ENCODE peak calls at places on chromosomes 6 and 20, in nine cellular contexts. Z is amniotic stem cell; J is Kasumi-1; Y is D341Med; O is ecto neural progenitor cell; V is NK-92 treated with Interleukin-12 subunit alpha and Interleukin-12 subunit beta, amount 100 ng/mL, for 24 hours; G is lower lobe of right lung; W is myocyte; M is CD8-positive, alpha-beta memory T cell. C is an unnamed sample.

GRCh38 chr6:33197431-33198048 is 2.9 kb downstream of the RXRB start:
- DNase-seq in V (no peak), Z (peak; percentile 32), M (no peak), W (peak; percentile 83), O (no peak), Y (peak; percentile 74), J (peak; percentile 82), G (peak; percentile 69), C (peak; percentile 40)

GRCh38 chr6:44735631-44735963 is 348.1 kb downstream of the CDC5L start:
- DNase-seq in J (no peak), O (no peak), Y (no peak), W (no peak), M (no peak), V (no peak), G (no peak), Z (no peak), C (no peak)

GRCh38 chr6:118830691-118831090 is 63.3 kb upstream of the ASF1A start:
- DNase-seq in J (no peak), G (no peak), V (no peak), Z (no peak), O (no peak), M (no peak), W (no peak), Y (no peak), C (no peak)

GRCh38 chr6:30136570-30137286 is 788 bp downstream of the TRIM40 start:
- DNase-seq in G (no peak), J (no peak), W (no peak), Z (no peak), V (no peak), O (no peak), M (no peak), Y (no peak), C (no peak)

GRCh38 chr6:157401734-157402338 is 20.8 kb downstream of the ZDHHC14 start:
- DNase-seq in M (no peak), Y (no peak), W (no peak), O (no peak), V (no peak), J (no peak), Z (no peak), G (no peak), C (no peak)

GRCh38 chr6:33716379-33716778 is 4.9 kb upstream of the UQCC2 start:
- DNase-seq in W (no peak), Z (no peak), O (no peak), J (no peak), M (no peak), Y (no peak), G (peak; percentile 40), V (no peak), C (no peak)

GRCh38 chr20:46161921-46162320 is 43.8 kb downstream of the CD40 start:
- DNase-seq in W (no peak), J (no peak), O (no peak), V (no peak), G (no peak), M (no peak), Y (no peak), Z (no peak), C (no peak)

GRCh38 chr6:140319209-140319608 is 944.8 kb upstream of the CITED2 start:
- DNase-seq in O (no peak), Z (no peak), W (peak; percentile 5), G (no peak), Y (no peak), M (no peak), J (no peak), V (no peak), C (no peak)

GRCh38 chr6:49205526-49205925 is 257.5 kb downstream of the MMUT start:
- DNase-seq in J (no peak), Z (no peak), Y (no peak), M (no peak), G (no peak), V (no peak), O (no peak), W (no peak), C (no peak)

GRCh38 chr6:35049346-35049745 is 91.8 kb downstream of the TCP11 start:
- DNase-seq in O (no peak), Z (no peak), V (no peak), M (no peak), W (no peak), J (no peak), Y (no peak), G (no peak), C (no peak)

GRCh38 chr20:14538433-14538832 is 201.0 kb upstream of the FLRT3 start:
- DNase-seq in V (no peak), J (no peak), O (no peak), M (no peak), Y (no peak), G (no peak), Z (no peak), W (no peak), C (no peak)

GRCh38 chr6:71420693-71421328 is 132.2 kb downstream of the OGFRL1 start:
- DNase-seq in J (no peak), V (no peak), Y (peak; percentile 76), G (peak; percentile 95), Z (peak; percentile 96), W (peak; percentile 98), O (peak; percentile 95), M (no peak), C (peak; percentile 91)

GRCh38 chr6:122025104-122025503 is 374.3 kb upstream of the HSF2 start:
- DNase-seq in Y (no peak), G (no peak), M (no peak), W (no peak), O (no peak), J (no peak), V (no peak), Z (no peak), C (no peak)

GRCh38 chr6:7974932-7975763 is 64.6 kb upstream of the TXNDC5 start:
- DNase-seq in M (no peak), Y (no peak), V (no peak), G (peak; percentile 59), J (no peak), W (peak; percentile 91), Z (no peak), O (no peak), C (no peak)

GRCh38 chr20:16444056-16444777 is 129.0 kb downstream of the KIF16B start:
- DNase-seq in Z (no peak), Y (no peak), M (no peak), J (no peak), O (no peak), W (peak; percentile 33), V (no peak), G (no peak), C (no peak)

GRCh38 chr6:158313989-158314388 is 1.7 kb downstream of the TULP4 start:
- DNase-seq in Z (no peak), W (no peak), O (no peak), M (no peak), V (no peak), G (peak; percentile 57), J (no peak), Y (no peak), C (no peak)

GRCh38 chr20:48999890-49000870 is 45.9 kb upstream of the CSE1L start:
- DNase-seq in G (no peak), O (no peak), V (no peak), W (no peak), M (no peak), Y (no peak), Z (no peak), J (no peak), C (no peak)

GRCh38 chr6:208379-208778 is 83.9 kb upstream of the DUSP22 start:
- DNase-seq in M (no peak), Y (no peak), G (no peak), W (no peak), V (no peak), Z (no peak), J (peak; percentile 20), O (no peak), C (no peak)

GRCh38 chr20:51156796-51157119 is 133.9 kb upstream of the KCNG1 start:
- DNase-seq in W (no peak), J (no peak), Y (no peak), V (no peak), M (no peak), Z (no peak), G (no peak), O (no peak), C (no peak)

GRCh38 chr6:133945158-133945557 is 7.9 kb upstream of the TBPL1 start:
- DNase-seq in W (no peak), V (no peak), O (no peak), Y (no peak), G (peak; percentile 17), M (no peak), J (no peak), Z (no peak), C (no peak)

GRCh38 chr6:2478200-2478599 is 232.8 kb upstream of the GMDS start:
- DNase-seq in M (no peak), O (no peak), Y (no peak), Z (no peak), G (no peak), V (no peak), W (peak; percentile 75), J (no peak), C (peak; percentile 10)